ENCODE peak calls at places on chromosomes 3 and 15, in six cellular contexts. I, T, K, E, V and N are unnamed samples.

GRCh38 chr3:143120716-143121239 is 1.2 kb downstream of the CHST2 start:
- DNase-seq in I (no peak), T (no peak), K (peak), E (peak), V (peak), N (peak)

GRCh38 chr15:96416934-96417759 is 86.6 kb downstream of the NR2F2 start:
- DNase-seq in I (peak), T (no peak), K (peak), E (no peak), V (peak), N (peak)

GRCh38 chr3:149395107-149396089 is 17.9 kb upstream of the TM4SF1 start:
- DNase-seq in I (peak), T (no peak), K (no peak), E (no peak), V (no peak), N (no peak)

GRCh38 chr3:110711851-110712396 is 359.7 kb upstream of the NECTIN3 start:
- DNase-seq in I (no peak), T (no peak), K (peak), E (no peak), V (peak), N (peak)

GRCh38 chr3:77102916-77103769 is 63.2 kb downstream of the ROBO2 start:
- DNase-seq in I (peak), T (no peak), K (no peak), E (no peak), V (no peak), N (no peak)

GRCh38 chr3:122978569-122978968 is 49.0 kb downstream of the SEMA5B start:
- DNase-seq in I (no peak), T (no peak), K (no peak), E (no peak), V (no peak), N (no peak)

GRCh38 chr15:57015897-57016296 is 97.5 kb downstream of the TCF12 start:
- DNase-seq in I (peak), T (no peak), K (peak), E (no peak), V (no peak), N (no peak)

GRCh38 chr3:136545664-136546266 is 206.4 kb downstream of the STAG1 start:
- DNase-seq in I (peak), T (peak), K (peak), E (no peak), V (no peak), N (no peak)

GRCh38 chr3:99515-99914 is 97.0 kb upstream of the CHL1 start:
- DNase-seq in I (no peak), T (no peak), K (no peak), E (no peak), V (no peak), N (no peak)

GRCh38 chr3:188827593-188827992 is 344.2 kb upstream of the TPRG1 start:
- DNase-seq in I (no peak), T (no peak), K (no peak), E (no peak), V (no peak), N (no peak)

GRCh38 chr3:16506884-16507409 is 6.6 kb downstream of the RFTN1 start:
- DNase-seq in I (no peak), T (no peak), K (no peak), E (no peak), V (no peak), N (no peak)

GRCh38 chr3:183148056-183148455 is 14.5 kb downstream of the LAMP3 start:
- DNase-seq in I (no peak), T (no peak), K (peak), E (no peak), V (no peak), N (no peak)

GRCh38 chr15:64883997-64884511 is 27.6 kb upstream of the ANKDD1A start:
- DNase-seq in I (peak), T (no peak), K (peak), E (peak), V (peak), N (no peak)